ENCODE peak calls at places on chromosomes 7 and 10, in ten cellular contexts. E is mesothelial cell of epicardium; U is activated CD4-positive, alpha-beta T cell treated with anti-CD3 and anti-CD28 coated beads, Interleukin-2, amount 50 U/mL, for 1 hour; A is GM18507; T is GM10248; K is activated naive CD4-positive, alpha-beta T cell treated with Interleukin-2 at 50 U/mL for 16 hours; I is HL-60; H is NCI-H1105; P is GM13977; B is lung microvascular endothelial cell. S is an unnamed sample.

GRCh38 chr10:69486922-69487730 is 35.9 kb downstream of the TSPAN15 start:
- DNase-seq in H (no peak), K (no peak), U (no peak), P (no peak), I (no peak), T (no peak), B (no peak), A (no peak), E (no peak), S (no peak)

GRCh38 chr7:95881597-95881996 is 109.2 kb downstream of the DYNC1I1 start:
- DNase-seq in T (no peak), P (no peak), K (no peak), A (no peak), U (no peak), B (no peak), I (no peak), H (no peak), E (no peak), S (no peak)

GRCh38 chr7:10079572-10079971 is 894.1 kb upstream of the PHF14 start:
- DNase-seq in T (no peak), B (no peak), I (no peak), E (no peak), P (no peak), H (no peak), U (no peak), A (no peak), K (no peak), S (no peak)

GRCh38 chr10:97190452-97190851 is 4.7 kb upstream of the SLIT1 start:
- DNase-seq in K (no peak), H (no peak), P (no peak), I (no peak), T (no peak), A (no peak), E (no peak), B (no peak), U (no peak), S (no peak)

GRCh38 chr10:89695307-89695706 is 6.1 kb upstream of the KIF20B start:
- DNase-seq in H (no peak), K (no peak), P (no peak), U (no peak), B (no peak), T (no peak), I (no peak), A (no peak), E (no peak), S (no peak)

GRCh38 chr7:155803418-155804376 is 8.6 kb downstream of the SHH start:
- DNase-seq in E (no peak), B (peak; percentile 36), A (no peak), H (peak; percentile 26), K (no peak), P (no peak), T (no peak), I (peak; percentile 56), U (no peak), S (no peak)

GRCh38 chr7:138515001-138515528 is 55.0 kb downstream of the TRIM24 start:
- DNase-seq in U (no peak), T (peak; percentile 42), P (peak; percentile 25), B (no peak), A (no peak), K (no peak), E (no peak), I (no peak), H (no peak), S (no peak)

GRCh38 chr7:82810558-82811259 is 352.0 kb downstream of the PCLO start:
- DNase-seq in T (peak; percentile 15), A (no peak), K (no peak), P (peak; percentile 16), B (peak; percentile 67), I (peak; percentile 5), E (no peak), U (no peak), H (peak; percentile 44), S (no peak)

GRCh38 chr10:107546239-107546638 is 381.7 kb upstream of the SORCS1 start:
- DNase-seq in E (no peak), T (no peak), K (no peak), A (no peak), I (no peak), B (peak; percentile 90), P (no peak), H (no peak), U (no peak), S (no peak)

GRCh38 chr7:155580367-155580766 is 34.0 kb upstream of the CNPY1 start:
- DNase-seq in E (no peak), T (no peak), I (no peak), K (peak; percentile 30), P (no peak), B (no peak), U (no peak), A (no peak), H (no peak), S (no peak)

GRCh38 chr10:71070741-71071140 is 141.6 kb upstream of the UNC5B start:
- DNase-seq in H (no peak), P (no peak), T (no peak), E (no peak), A (no peak), I (no peak), B (no peak), K (no peak), U (no peak), S (no peak)

GRCh38 chr10:112022196-112022595 is 161.4 kb downstream of the GPAM start:
- DNase-seq in B (no peak), H (no peak), U (no peak), E (no peak), A (no peak), T (no peak), P (no peak), K (no peak), I (no peak), S (no peak)

GRCh38 chr10:3095373-3096139 is 28.2 kb downstream of the PFKP start:
- DNase-seq in K (peak; percentile 64), U (peak; percentile 23), A (no peak), E (no peak), H (no peak), B (peak; percentile 99), I (peak; percentile 66), P (peak; percentile 58), T (no peak), S (no peak)

GRCh38 chr7:157307534-157307838 is 29.3 kb upstream of the DNAJB6 start:
- DNase-seq in U (no peak), P (no peak), I (no peak), B (no peak), T (no peak), K (no peak), H (no peak), E (no peak), A (no peak), S (no peak)

GRCh38 chr7:151143261-151144015 is 24.1 kb downstream of the GBX1 start:
- DNase-seq in B (no peak), U (no peak), A (no peak), P (no peak), H (no peak), E (no peak), I (no peak), T (no peak), K (no peak), S (no peak)

GRCh38 chr7:105989686-105990085 is 26.6 kb downstream of the CDHR3 start:
- DNase-seq in E (no peak), B (no peak), K (no peak), U (no peak), A (no peak), P (no peak), T (no peak), I (no peak), H (no peak), S (no peak)

GRCh38 chr7:64951250-64951848 is 39.5 kb downstream of the ZNF117 start:
- DNase-seq in E (no peak), K (no peak), B (peak; percentile 57), A (peak; percentile 17), H (peak; percentile 45), T (peak; percentile 46), U (no peak), I (peak; percentile 27), P (peak; percentile 69), S (no peak)

GRCh38 chr10:46528675-46529615 is 27.5 kb downstream of the GPRIN2 start:
- DNase-seq in P (no peak), T (no peak), I (no peak), U (no peak), K (no peak), A (no peak), B (no peak), H (no peak), E (no peak), S (no peak)

GRCh38 chr7:101814081-101814995 is 3.1 kb upstream of the CUX1 start:
- DNase-seq in T (peak; percentile 86), A (peak; percentile 68), H (no peak), B (peak; percentile 49), K (peak; percentile 60), I (peak; percentile 67), U (peak; percentile 42), E (peak; percentile 67), P (peak; percentile 91), S (peak; percentile 45)

GRCh38 chr10:4246881-4247358 is 461.9 kb upstream of the KLF6 start:
- DNase-seq in B (peak; percentile 93), K (no peak), H (no peak), T (no peak), I (no peak), P (no peak), U (no peak), A (no peak), E (no peak), S (no peak)

GRCh38 chr7:125599387-125599786 is 669.8 kb upstream of the POT1 start:
- DNase-seq in E (no peak), A (no peak), T (no peak), P (no peak), I (no peak), K (no peak), H (no peak), B (no peak), U (no peak), S (no peak)

GRCh38 chr10:58578366-58578765 is 65.7 kb downstream of the BICC1 start:
- DNase-seq in I (no peak), A (no peak), P (no peak), U (no peak), B (no peak), H (no peak), K (no peak), E (no peak), T (no peak), S (no peak)

GRCh38 chr10:50335397-50335796 is 84.1 kb upstream of the ASAH2 start:
- DNase-seq in B (no peak), H (no peak), E (no peak), I (no peak), U (no peak), T (no peak), K (no peak), A (no peak), P (no peak), S (no peak)